ENCODE peak calls at places on chromosomes 11 and 22, in seven cellular contexts. One of them, this sample, is unnamed. For H3K4me1, the result is how much of the 10 kb centered on the place peaks cover.

GRCh38 chr22:44136112-44136511 is 44.6 kb upstream of the PARVG start:
- DNase-seq in SK-N-SH: no peak
- DNase-seq in HepG2: no peak
- DNase-seq in Panc1: no peak
- DNase-seq in HCT116: no peak
- DNase-seq in sigmoid colon: peak
- DNase-seq in suprapubic skin: no peak
- DNase-seq in this sample: no peak

GRCh38 chr22:20852076-20852475 is 6.5 kb downstream of the PI4KA start:
- DNase-seq in HCT116: no peak
- DNase-seq in SK-N-SH: no peak
- DNase-seq in Panc1: no peak
- DNase-seq in HepG2: no peak
- DNase-seq in sigmoid colon: no peak
- DNase-seq in suprapubic skin: no peak
- DNase-seq in this sample: no peak

GRCh38 chr11:119374632-119375394 is 6.7 kb downstream of the USP2 start:
- DNase-seq in HepG2: no peak
- DNase-seq in HCT116: no peak
- DNase-seq in Panc1: no peak
- DNase-seq in sigmoid colon: no peak
- DNase-seq in SK-N-SH: peak
- DNase-seq in suprapubic skin: no peak
- DNase-seq in this sample: peak

GRCh38 chr11:68099474-68100405 is 21.4 kb downstream of the CHKA start:
- DNase-seq in suprapubic skin: no peak
- DNase-seq in Panc1: no peak
- DNase-seq in sigmoid colon: no peak
- DNase-seq in HepG2: peak
- DNase-seq in SK-N-SH: peak
- DNase-seq in HCT116: no peak
- DNase-seq in this sample: no peak

GRCh38 chr11:57072640-57073039 is 83.9 kb downstream of the OR5AK2 start:
- DNase-seq in HepG2: no peak
- DNase-seq in HCT116: peak
- DNase-seq in suprapubic skin: no peak
- DNase-seq in SK-N-SH: no peak
- DNase-seq in sigmoid colon: no peak
- DNase-seq in Panc1: peak
- DNase-seq in this sample: no peak

GRCh38 chr11:72114570-72114969 is 2.1 kb upstream of the ANAPC15 start:
- DNase-seq in Panc1: no peak
- DNase-seq in sigmoid colon: no peak
- DNase-seq in suprapubic skin: no peak
- DNase-seq in HepG2: no peak
- DNase-seq in SK-N-SH: no peak
- DNase-seq in HCT116: no peak
- DNase-seq in this sample: no peak

GRCh38 chr22:26481694-26482093 is 1.9 kb downstream of the HPS4 start:
- DNase-seq in HCT116: no peak
- DNase-seq in SK-N-SH: no peak
- DNase-seq in sigmoid colon: no peak
- DNase-seq in HepG2: no peak
- DNase-seq in suprapubic skin: no peak
- DNase-seq in Panc1: no peak
- DNase-seq in this sample: no peak

GRCh38 chr22:25748140-25748539 is 6.2 kb downstream of the MYO18B start:
- DNase-seq in sigmoid colon: no peak
- DNase-seq in SK-N-SH: no peak
- DNase-seq in HepG2: no peak
- DNase-seq in HCT116: no peak
- DNase-seq in suprapubic skin: no peak
- DNase-seq in Panc1: no peak
- DNase-seq in this sample: no peak

GRCh38 chr11:35632301-35632700 is 14.0 kb downstream of the FJX1 start:
- DNase-seq in sigmoid colon: no peak
- DNase-seq in suprapubic skin: no peak
- DNase-seq in SK-N-SH: no peak
- DNase-seq in Panc1: no peak
- DNase-seq in HCT116: no peak
- DNase-seq in HepG2: no peak
- DNase-seq in this sample: no peak

GRCh38 chr11:68956547-68957254 is 24.1 kb downstream of the MRGPRD start:
- DNase-seq in suprapubic skin: no peak
- DNase-seq in SK-N-SH: no peak
- DNase-seq in sigmoid colon: peak
- DNase-seq in HepG2: no peak
- DNase-seq in Panc1: no peak
- DNase-seq in HCT116: no peak
- DNase-seq in this sample: no peak

GRCh38 chr22:17773606-17774205 is 563 bp downstream of the BID start:
- DNase-seq in HepG2: peak
- DNase-seq in suprapubic skin: no peak
- DNase-seq in sigmoid colon: peak
- DNase-seq in HCT116: no peak
- DNase-seq in SK-N-SH: peak
- DNase-seq in Panc1: no peak
- DNase-seq in this sample: no peak

GRCh38 chr22:40533712-40534378 is 102.7 kb downstream of the MRTFA start:
- DNase-seq in suprapubic skin: no peak
- DNase-seq in sigmoid colon: no peak
- DNase-seq in HepG2: no peak
- DNase-seq in HCT116: no peak
- DNase-seq in SK-N-SH: no peak
- DNase-seq in Panc1: no peak
- DNase-seq in this sample: no peak

GRCh38 chr11:103619480-103619879 is 417.0 kb upstream of the DDI1 start:
- DNase-seq in Panc1: no peak
- DNase-seq in HCT116: no peak
- DNase-seq in suprapubic skin: no peak
- DNase-seq in sigmoid colon: no peak
- DNase-seq in SK-N-SH: no peak
- DNase-seq in HepG2: no peak
- DNase-seq in this sample: no peak

GRCh38 chr11:66056541-66056940 is 4.4 kb downstream of the SF3B2 start:
- DNase-seq in Panc1: no peak
- DNase-seq in HepG2: no peak
- DNase-seq in HCT116: no peak
- DNase-seq in sigmoid colon: peak
- DNase-seq in SK-N-SH: no peak
- DNase-seq in suprapubic skin: no peak
- DNase-seq in this sample: no peak
- H3K27ac ChIP-seq in Panc1: no peak
- H3K27ac ChIP-seq in HepG2: no peak
- H3K27ac ChIP-seq in HCT116: no peak
- H3K27ac ChIP-seq in sigmoid colon: no peak
- H3K27ac ChIP-seq in SK-N-SH: no peak
- H3K27ac ChIP-seq in suprapubic skin: no peak
- H3K27ac ChIP-seq in this sample: no peak

GRCh38 chr22:38246692-38247091 is 26.1 kb downstream of the TMEM184B start:
- DNase-seq in suprapubic skin: no peak
- DNase-seq in Panc1: no peak
- DNase-seq in sigmoid colon: peak
- DNase-seq in HepG2: no peak
- DNase-seq in SK-N-SH: no peak
- DNase-seq in HCT116: no peak
- DNase-seq in this sample: no peak
- H3K4me1 ChIP-seq in suprapubic skin: under half
- H3K4me1 ChIP-seq in Panc1: under half
- H3K4me1 ChIP-seq in sigmoid colon: under half
- H3K4me1 ChIP-seq in HepG2: under half
- H3K4me1 ChIP-seq in SK-N-SH: under half
- H3K4me1 ChIP-seq in HCT116: under half
- H3K4me1 ChIP-seq in this sample: under half

GRCh38 chr11:34509336-34509902 is 4.2 kb downstream of the ELF5 start:
- DNase-seq in Panc1: no peak
- DNase-seq in sigmoid colon: no peak
- DNase-seq in HCT116: no peak
- DNase-seq in suprapubic skin: no peak
- DNase-seq in HepG2: no peak
- DNase-seq in SK-N-SH: peak
- DNase-seq in this sample: no peak
- TF ChIP-seq POLR2AphosphoS5 in Panc1: no peak
- TF ChIP-seq POLR2AphosphoS5 in sigmoid colon: no peak
- TF ChIP-seq POLR2AphosphoS5 in HCT116: no peak
- TF ChIP-seq POLR2AphosphoS5 in suprapubic skin: no peak
- TF ChIP-seq POLR2AphosphoS5 in HepG2: no peak
- TF ChIP-seq POLR2AphosphoS5 in SK-N-SH: no peak
- TF ChIP-seq POLR2AphosphoS5 in this sample: no peak

DNA sequence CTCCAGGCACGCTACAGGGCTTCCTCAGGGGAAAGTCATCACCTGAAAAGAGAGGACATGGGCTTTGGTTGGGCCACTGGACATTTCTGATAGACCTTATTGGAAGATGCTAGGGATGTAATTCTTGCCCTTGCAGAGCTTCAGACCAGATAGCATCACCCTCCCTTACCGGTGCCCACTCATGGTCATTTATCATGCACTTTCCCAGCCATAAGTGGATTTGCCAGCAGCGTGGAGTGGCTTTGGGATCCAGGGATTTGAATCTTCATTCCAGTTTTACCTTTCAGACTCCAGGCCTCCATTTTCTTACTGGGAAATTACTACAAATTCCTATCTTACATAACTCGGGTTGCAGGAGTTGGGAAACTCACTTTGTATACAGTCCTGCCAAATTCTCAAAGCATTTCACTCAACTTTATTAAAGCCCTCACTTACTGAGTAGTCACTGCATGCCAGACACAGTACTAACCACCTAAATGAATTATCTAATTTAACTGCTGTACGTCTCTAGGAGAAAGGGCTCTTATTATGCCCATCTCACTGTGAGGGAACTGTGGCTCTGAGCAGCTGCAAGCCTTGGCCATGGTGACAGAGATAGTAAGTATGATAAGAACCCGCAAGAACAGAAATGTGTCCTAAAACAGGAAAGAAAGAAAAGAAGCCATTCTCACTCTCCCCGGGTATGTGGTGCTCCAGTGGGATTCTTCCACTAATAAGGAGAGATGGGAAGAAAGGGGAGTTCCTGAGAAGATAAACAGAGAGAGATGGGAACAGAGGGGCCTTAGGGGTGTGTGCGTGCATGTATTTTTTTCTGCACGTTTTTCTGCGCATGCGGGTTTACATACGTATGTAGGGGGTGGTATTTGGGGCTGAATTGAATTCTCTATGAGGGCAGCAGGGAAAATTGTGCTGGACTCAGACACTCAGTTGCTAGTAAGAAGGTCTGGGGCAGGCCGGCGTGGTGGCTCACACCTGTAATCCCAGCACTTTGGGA is 9.7 kb downstream of the CHRM1 start:
- DNase-seq in sigmoid colon: no peak
- DNase-seq in suprapubic skin: no peak
- DNase-seq in HCT116: no peak
- DNase-seq in HepG2: no peak
- DNase-seq in SK-N-SH: peak
- DNase-seq in Panc1: no peak
- DNase-seq in this sample: no peak
- H3K27ac ChIP-seq in sigmoid colon: no peak
- H3K27ac ChIP-seq in suprapubic skin: no peak
- H3K27ac ChIP-seq in HCT116: no peak
- H3K27ac ChIP-seq in HepG2: no peak
- H3K27ac ChIP-seq in SK-N-SH: no peak
- H3K27ac ChIP-seq in Panc1: no peak
- H3K27ac ChIP-seq in this sample: peak